ENCODE peak calls at places on chromosomes 13 and 19, in seven cellular contexts. T is AG04450; H is HCEC 1CT; D is activated CD4-positive, alpha-beta T cell treated with anti-CD3 and anti-CD28 coated beads, Interleukin-2, amount 10 ng/mL, durations not matched to agents 7 days and 5 days; R is choroid plexus epithelial cell; U is GM10248; E is heart left ventricle. B is an unnamed sample.

GRCh38 chr13:36029171-36029570 is 102.0 kb downstream of the DCLK1 start:
- DNase-seq in H (no peak), U (no peak), D (no peak), T (no peak), E (no peak), R (peak; percentile 83), B (no peak)

GRCh38 chr19:51470966-51471365 is 7.4 kb upstream of the CEACAM18 start:
- DNase-seq in E (no peak), U (no peak), D (no peak), H (no peak), T (no peak), R (peak; percentile 17), B (no peak)

GRCh38 chr13:21047591-21048282 is 13.6 kb downstream of the LATS2 start:
- DNase-seq in U (no peak), E (no peak), T (no peak), D (no peak), R (no peak), H (no peak), B (no peak)

GRCh38 chr19:374183-374885 is 29.7 kb upstream of the MIER2 start:
- DNase-seq in T (no peak), U (no peak), E (no peak), H (no peak), R (no peak), D (no peak), B (no peak)

GRCh38 chr13:80339841-80340642 is 884 bp downstream of the SPRY2 start:
- DNase-seq in D (no peak), T (no peak), R (peak; percentile 34), E (peak; percentile 58), U (peak; percentile 38), H (peak; percentile 41), B (peak; percentile 34)

GRCh38 chr13:52399037-52399436 is 6.9 kb downstream of the THSD1 start:
- DNase-seq in H (no peak), E (no peak), R (no peak), D (no peak), U (no peak), T (no peak), B (no peak)

GRCh38 chr19:40416918-40417713 is 3.9 kb upstream of the PRX start:
- DNase-seq in R (peak; percentile 12), T (no peak), H (no peak), D (no peak), U (peak; percentile 33), E (peak; percentile 80), B (peak; percentile 67)

GRCh38 chr13:77859450-77859849 is 59.2 kb downstream of the EDNRB start:
- DNase-seq in E (no peak), U (no peak), H (peak; percentile 89), T (peak; percentile 59), R (peak; percentile 47), D (no peak), B (no peak)

GRCh38 chr13:34698953-34699352 is 243.1 kb upstream of the NBEA start:
- DNase-seq in E (no peak), D (no peak), H (no peak), U (no peak), R (peak; percentile 50), T (no peak), B (no peak)

GRCh38 chr19:41734585-41734984 is 20.7 kb upstream of the CEACAM6 start:
- DNase-seq in U (no peak), D (no peak), T (no peak), R (no peak), H (no peak), E (no peak), B (no peak)

GRCh38 chr19:48330012-48330681 is 4.8 kb downstream of the EMP3 start:
- DNase-seq in D (peak; percentile 92), R (no peak), U (peak; percentile 79), H (no peak), T (no peak), E (peak; percentile 81), B (peak; percentile 91)

GRCh38 chr19:49339364-49340068 is 4.3 kb downstream of the CD37 start:
- DNase-seq in E (peak; percentile 91), H (no peak), U (peak; percentile 10), D (no peak), R (peak; percentile 95), T (peak; percentile 32), B (peak; percentile 48)

B was measured in GM06990.